ENCODE peak calls at places on chromosomes 6 and 20, in five cellular contexts. T is nephron progenitor cell; A is fibroblast of mammary gland; V is adrenal gland; F is CD4-positive, alpha-beta T cell. R is an unnamed sample.

GRCh38 chr6:148727104-148727503 is 19.7 kb upstream of the UST start:
- DNase-seq in T (no peak), F (no peak), V (no peak), A (no peak), R (no peak)

GRCh38 chr6:74091133-74091793 is 395.3 kb downstream of the CD109 start:
- DNase-seq in A (peak), T (peak), F (no peak), V (no peak), R (no peak)

GRCh38 chr6:150177260-150178246 is 34.7 kb downstream of the PPP1R14C start:
- DNase-seq in A (peak), V (no peak), T (no peak), F (no peak), R (no peak)

GRCh38 chr20:45358282-45359068 is 4.5 kb upstream of the SYS1 start:
- DNase-seq in V (peak), T (no peak), A (peak), F (no peak), R (no peak)

GRCh38 chr6:28254340-28254618 is 2.2 kb upstream of the ZKSCAN4 start:
- DNase-seq in A (no peak), F (no peak), T (no peak), V (no peak), R (no peak)

GRCh38 chr6:63819831-63820230 is 184.2 kb downstream of the PHF3 start:
- DNase-seq in F (no peak), T (no peak), A (no peak), V (no peak), R (no peak)

GRCh38 chr6:46799657-46800056 is 6.5 kb downstream of the MEP1A start:
- DNase-seq in T (no peak), F (no peak), V (no peak), A (no peak), R (no peak)

GRCh38 chr6:131199568-131200272 is 64.5 kb downstream of the AKAP7 start:
- DNase-seq in T (peak), F (peak), V (peak), A (peak), R (no peak)

GRCh38 chr6:146289816-146290588 is 253.6 kb upstream of the RAB32 start:
- DNase-seq in V (no peak), A (peak), F (no peak), T (no peak), R (no peak)

GRCh38 chr6:16332175-16332542 is 93.8 kb downstream of the GMPR start:
- DNase-seq in V (peak), F (peak), A (peak), T (peak), R (peak)

GRCh38 chr20:36861875-36862801 is 13.8 kb upstream of the TLDC2 start:
- DNase-seq in T (peak), V (peak), A (peak), F (no peak), R (peak)

GRCh38 chr6:228881-229651 is 63.2 kb upstream of the DUSP22 start:
- DNase-seq in F (no peak), A (no peak), V (no peak), T (no peak), R (no peak)

GRCh38 chr20:49668181-49668877 is 45.3 kb downstream of the B4GALT5 start:
- DNase-seq in T (peak), F (peak), V (no peak), A (no peak), R (no peak)

GRCh38 chr6:85192186-85192585 is 257.7 kb upstream of the NT5E start:
- DNase-seq in A (peak), T (no peak), F (no peak), V (no peak), R (no peak)

GRCh38 chr6:156068870-156069269 is 613.2 kb upstream of the NOX3 start:
- DNase-seq in T (no peak), F (no peak), A (no peak), V (no peak), R (no peak)

GRCh38 chr6:56806368-56806767 is 148.5 kb upstream of the BEND6 start:
- DNase-seq in F (no peak), T (no peak), A (no peak), V (no peak), R (peak)

GRCh38 chr20:43220612-43221011 is 30.9 kb upstream of the PTPRT start:
- DNase-seq in T (no peak), F (no peak), A (peak), V (no peak), R (no peak)

GRCh38 chr6:6915813-6916547 is 191.8 kb upstream of the RREB1 start:
- DNase-seq in A (peak), T (no peak), F (no peak), V (peak), R (no peak)

GRCh38 chr6:37882724-37883413 is 63.3 kb downstream of the ZFAND3 start:
- DNase-seq in F (no peak), T (no peak), V (no peak), A (peak), R (no peak)

GRCh38 chr6:28491984-28492317 is 23.6 kb downstream of the GPX6 start:
- DNase-seq in T (no peak), F (no peak), A (no peak), V (no peak), R (no peak)

GRCh38 chr20:35617397-35618031 is 1.9 kb downstream of the SPAG4 start:
- DNase-seq in F (peak), V (peak), T (peak), A (peak), R (peak)
- TF ChIP-seq CTCF in F (no peak), V (peak), T (peak), A (peak), R (no peak)

DNA sequence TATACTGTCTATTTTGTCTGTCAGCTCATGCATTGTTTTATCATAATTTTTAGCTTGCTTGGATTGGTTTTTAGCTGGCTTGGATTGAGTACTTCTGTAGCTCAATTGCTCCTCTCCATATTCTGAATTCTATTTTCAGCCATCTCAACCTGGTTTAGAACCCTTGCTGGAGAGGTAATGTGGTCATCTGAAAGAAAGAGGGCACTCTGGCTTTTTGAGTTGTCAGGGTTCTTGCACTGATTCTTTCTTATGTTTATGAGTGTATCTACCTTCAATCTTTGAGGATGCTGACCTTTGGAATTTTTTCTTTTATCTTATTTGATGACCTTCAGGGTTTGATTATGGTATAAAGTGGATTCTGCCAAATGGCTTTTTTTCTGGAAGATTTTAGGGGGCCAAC is 632.7 kb upstream of the ID4 start:
- DNase-seq in A (no peak), V (no peak), F (no peak), T (no peak), R (no peak)
- TF ChIP-seq CTCF in A (no peak), V (no peak), F (no peak), T (no peak), R (no peak)

GRCh38 chr20:8360035-8360434 is 228.0 kb downstream of the PLCB1 start:
- DNase-seq in F (no peak), V (no peak), A (no peak), T (no peak), R (no peak)

GRCh38 chr20:8363970-8364733 is 232.1 kb downstream of the PLCB1 start:
- DNase-seq in F (no peak), T (no peak), A (no peak), V (no peak), R (no peak)

GRCh38 chr20:8361779-8362178 is 229.7 kb downstream of the PLCB1 start:
- DNase-seq in V (no peak), F (no peak), A (no peak), T (no peak), R (no peak)

GRCh38 chr20:8362457-8362856 is 230.4 kb downstream of the PLCB1 start:
- DNase-seq in A (no peak), T (no peak), V (no peak), F (no peak), R (no peak)

GRCh38 chr20:8361008-8361652 is 229.1 kb downstream of the PLCB1 start:
- DNase-seq in T (no peak), F (no peak), A (peak), V (peak), R (no peak)
- TF ChIP-seq CTCF in T (no peak), F (no peak), A (peak), V (peak), R (no peak)

GRCh38 chr20:47152078-47152477 is 204.4 kb downstream of the ZMYND8 start:
- DNase-seq in V (no peak), T (no peak), A (no peak), F (no peak), R (no peak)

GRCh38 chr20:47150403-47151152 is 205.9 kb downstream of the ZMYND8 start:
- DNase-seq in A (peak), T (peak), F (no peak), V (peak), R (peak)

GRCh38 chr20:47156431-47156841 is 200.1 kb downstream of the ZMYND8 start:
- DNase-seq in A (no peak), V (no peak), T (no peak), F (no peak), R (no peak)

GRCh38 chr20:47149939-47150338 is 206.6 kb downstream of the ZMYND8 start:
- DNase-seq in T (no peak), A (no peak), F (no peak), V (no peak), R (no peak)

DNA sequence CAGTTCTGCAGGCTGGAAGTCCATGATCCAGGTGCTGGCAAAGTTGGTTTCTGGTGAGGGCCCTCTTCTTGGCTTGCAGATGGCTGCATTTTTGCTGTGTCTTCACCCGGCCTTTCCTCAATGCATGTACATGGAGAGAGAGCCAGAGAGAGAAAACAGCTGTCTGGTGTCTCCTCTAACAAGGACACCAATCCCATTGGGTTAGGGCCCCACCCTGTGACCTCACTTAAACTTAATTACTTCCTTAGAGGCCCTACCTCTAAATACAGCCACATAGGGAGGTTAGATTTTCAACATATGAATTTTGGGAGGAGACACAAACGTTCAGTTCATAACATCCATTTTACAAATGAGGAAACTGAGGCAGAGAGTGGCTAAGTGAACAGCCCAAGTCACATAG is 202.4 kb downstream of the ZMYND8 start:
- DNase-seq in V (no peak), T (no peak), F (no peak), A (no peak), R (no peak)
- TF ChIP-seq CTCF in V (no peak), T (no peak), F (no peak), A (no peak), R (no peak)

GRCh38 chr20:51687071-51687470 is 81.1 kb downstream of the ATP9A start:
- DNase-seq in F (no peak), T (no peak), A (peak), V (no peak), R (no peak)
- TF ChIP-seq CTCF in F (no peak), T (no peak), A (no peak), V (no peak), R (no peak)

GRCh38 chr6:79133173-79133572 is 55.1 kb upstream of the PHIP start:
- DNase-seq in A (no peak), V (no peak), F (no peak), T (no peak), R (no peak)

DNA sequence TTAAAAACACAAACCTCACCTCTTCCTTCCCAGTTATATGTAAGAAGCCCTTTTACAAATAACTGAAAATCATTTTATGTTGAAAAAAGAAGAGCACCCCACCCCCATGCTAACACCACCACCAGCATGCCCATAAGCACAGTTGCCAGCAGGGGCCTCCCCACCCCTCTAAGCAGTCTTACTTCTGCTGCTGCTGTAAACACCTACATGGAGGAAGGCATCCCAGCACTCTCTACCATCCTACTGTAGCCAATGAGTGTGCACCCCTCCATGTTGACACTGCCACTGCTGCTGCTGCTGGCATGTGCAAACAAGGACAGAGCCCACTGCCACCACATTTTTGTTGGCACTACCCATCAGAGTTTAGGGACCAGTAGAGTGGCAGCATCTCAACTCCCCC is 49.6 kb upstream of the PHIP start:
- DNase-seq in A (no peak), F (no peak), T (no peak), V (no peak), R (no peak)
- TF ChIP-seq CTCF in A (no peak), F (no peak), T (no peak), V (no peak), R (no peak)

GRCh38 chr6:159309723-159310122 is 140.5 kb downstream of the FNDC1 start:
- DNase-seq in V (no peak), F (no peak), A (no peak), T (no peak), R (no peak)

GRCh38 chr6:159315562-159315961 is 146.4 kb downstream of the FNDC1 start:
- DNase-seq in T (no peak), A (no peak), V (no peak), F (no peak), R (no peak)

GRCh38 chr6:159312204-159312603 is 143.0 kb downstream of the FNDC1 start:
- DNase-seq in F (no peak), A (no peak), V (no peak), T (no peak), R (no peak)

GRCh38 chr6:159313023-159313422 is 143.8 kb downstream of the FNDC1 start:
- DNase-seq in V (no peak), A (no peak), F (no peak), T (no peak), R (no peak)

DNA sequence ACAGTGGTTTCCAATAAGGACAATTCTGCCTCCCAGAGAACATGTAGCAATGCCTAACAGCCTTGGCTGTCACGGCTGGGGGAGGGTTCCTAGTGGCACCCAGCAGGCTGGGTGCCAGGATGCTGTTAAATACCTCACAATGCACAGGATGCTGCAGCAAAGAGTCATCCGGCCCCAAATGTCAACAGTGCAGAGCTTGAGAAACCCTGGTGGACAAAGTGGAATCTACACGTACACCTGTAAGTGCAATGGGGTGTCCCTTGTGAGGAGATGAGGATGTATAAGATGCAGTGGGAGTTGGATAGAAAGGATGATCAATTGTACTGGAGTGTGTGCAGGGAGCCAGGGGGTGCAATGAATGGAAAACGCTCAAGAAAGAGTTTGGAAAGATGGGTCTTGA is 142.4 kb downstream of the FNDC1 start:
- DNase-seq in A (no peak), F (no peak), T (no peak), V (no peak), R (no peak)
- TF ChIP-seq CTCF in A (no peak), F (no peak), T (no peak), V (no peak), R (peak)